ENCODE peak calls at places on chromosomes 6 and 20, in four cellular contexts. L, B, N and Z are unnamed samples. For H3K4me1, the result is how much of the 10 kb centered on the place peaks cover.

GRCh38 chr6:25138024-25138696 is 141.0 kb upstream of the CARMIL1 start:
- DNase-seq in L (peak), B (no peak), N (no peak), Z (no peak)

GRCh38 chr20:5863040-5863811 is 87.1 kb downstream of the TRMT6 start:
- DNase-seq in L (no peak), B (no peak), N (no peak), Z (no peak)

GRCh38 chr6:111892431-111892830 is 19.2 kb upstream of the FYN start:
- DNase-seq in L (no peak), B (no peak), N (no peak), Z (no peak)

GRCh38 chr6:47741807-47742206 is 40.0 kb upstream of the OPN5 start:
- DNase-seq in L (peak), B (no peak), N (no peak), Z (no peak)

GRCh38 chr20:59159091-59159821 is 4.4 kb upstream of the ZNF831 start:
- DNase-seq in L (no peak), B (peak), N (no peak), Z (no peak)

GRCh38 chr6:92791403-92791802 is 628.0 kb downstream of the EPHA7 start:
- DNase-seq in L (no peak), B (no peak), N (no peak), Z (no peak)

GRCh38 chr6:26351544-26351953 is 13.4 kb upstream of the BTN3A2 start:
- DNase-seq in L (no peak), B (no peak), N (peak), Z (no peak)

GRCh38 chr6:62283828-62284411 is 2.1 kb downstream of the KHDRBS2 start:
- DNase-seq in L (no peak), B (no peak), N (no peak), Z (no peak)

GRCh38 chr6:138492871-138493270 is 6.4 kb downstream of the NHSL1 start:
- DNase-seq in L (no peak), B (no peak), N (no peak), Z (no peak)

GRCh38 chr20:48661575-48662473 is 166.0 kb downstream of the PREX1 start:
- DNase-seq in L (no peak), B (no peak), N (peak), Z (no peak)

GRCh38 chr20:24097051-24097450 is 108.5 kb upstream of the GGTLC1 start:
- DNase-seq in L (no peak), B (no peak), N (no peak), Z (no peak)

GRCh38 chr6:169719117-169719516 is 5.2 kb downstream of the PHF10 start:
- DNase-seq in L (no peak), B (no peak), N (no peak), Z (no peak)

GRCh38 chr6:81849248-81849647 is 96.8 kb upstream of the TENT5A start:
- DNase-seq in L (no peak), B (no peak), N (no peak), Z (no peak)

GRCh38 chr6:37784585-37784967 is 35.0 kb upstream of the ZFAND3 start:
- DNase-seq in L (no peak), B (no peak), N (no peak), Z (no peak)

GRCh38 chr6:169312658-169313346 is 59.2 kb upstream of the THBS2 start:
- DNase-seq in L (no peak), B (no peak), N (peak), Z (no peak)

GRCh38 chr6:157269261-157269794 is 54.0 kb downstream of the TMEM242 start:
- DNase-seq in L (peak), B (no peak), N (no peak), Z (no peak)

GRCh38 chr20:13430346-13431002 is 208.3 kb downstream of the TASP1 start:
- DNase-seq in L (no peak), B (no peak), N (no peak), Z (no peak)

GRCh38 chr6:119142051-119142450 is 63.6 kb upstream of the FAM184A start:
- DNase-seq in L (no peak), B (no peak), N (no peak), Z (no peak)

GRCh38 chr6:15644904-15645303 is 17.9 kb downstream of the DTNBP1 start:
- DNase-seq in L (no peak), B (no peak), N (no peak), Z (no peak)

GRCh38 chr6:160010067-160010466 is 41.2 kb downstream of the IGF2R start:
- DNase-seq in L (peak), B (no peak), N (no peak), Z (no peak)

GRCh38 chr6:162873537-162873936 is 145.8 kb downstream of the PACRG start:
- DNase-seq in L (no peak), B (no peak), N (no peak), Z (no peak)

GRCh38 chr6:2999005-2999620 is 581 bp upstream of the NQO2 start:
- DNase-seq in L (no peak), B (no peak), N (no peak), Z (peak)

GRCh38 chr6:900716-901605 is 208.0 kb upstream of the EXOC2 start:
- DNase-seq in L (no peak), B (no peak), N (no peak), Z (no peak)

GRCh38 chr20:25987073-25987927 is 290.6 kb upstream of the ZNF337 start:
- DNase-seq in L (peak), B (no peak), N (no peak), Z (no peak)

GRCh38 chr20:33450867-33451266 is 7.3 kb upstream of the SNTA1 start:
- DNase-seq in L (no peak), B (no peak), N (no peak), Z (no peak)

GRCh38 chr6:167141667-167142432 is 15.9 kb downstream of the GPR31 start:
- DNase-seq in L (peak), B (no peak), N (peak), Z (no peak)

GRCh38 chr6:68158256-68158655 is 476.8 kb upstream of the ADGRB3 start:
- DNase-seq in L (no peak), B (no peak), N (no peak), Z (no peak)

GRCh38 chr6:153595903-153596302 is 443.1 kb upstream of the OPRM1 start:
- DNase-seq in L (no peak), B (no peak), N (no peak), Z (no peak)

GRCh38 chr6:52909531-52909930 is at the start of gene GSTA3:
- DNase-seq in L (no peak), B (no peak), N (no peak), Z (no peak)

GRCh38 chr6:139409026-139409425 is 34.6 kb upstream of the CITED2 start:
- DNase-seq in L (no peak), B (no peak), N (no peak), Z (no peak)

GRCh38 chr20:21505810-21506530 is 7.9 kb downstream of the NKX2-2 start:
- DNase-seq in L (peak), B (no peak), N (no peak), Z (no peak)

DNA sequence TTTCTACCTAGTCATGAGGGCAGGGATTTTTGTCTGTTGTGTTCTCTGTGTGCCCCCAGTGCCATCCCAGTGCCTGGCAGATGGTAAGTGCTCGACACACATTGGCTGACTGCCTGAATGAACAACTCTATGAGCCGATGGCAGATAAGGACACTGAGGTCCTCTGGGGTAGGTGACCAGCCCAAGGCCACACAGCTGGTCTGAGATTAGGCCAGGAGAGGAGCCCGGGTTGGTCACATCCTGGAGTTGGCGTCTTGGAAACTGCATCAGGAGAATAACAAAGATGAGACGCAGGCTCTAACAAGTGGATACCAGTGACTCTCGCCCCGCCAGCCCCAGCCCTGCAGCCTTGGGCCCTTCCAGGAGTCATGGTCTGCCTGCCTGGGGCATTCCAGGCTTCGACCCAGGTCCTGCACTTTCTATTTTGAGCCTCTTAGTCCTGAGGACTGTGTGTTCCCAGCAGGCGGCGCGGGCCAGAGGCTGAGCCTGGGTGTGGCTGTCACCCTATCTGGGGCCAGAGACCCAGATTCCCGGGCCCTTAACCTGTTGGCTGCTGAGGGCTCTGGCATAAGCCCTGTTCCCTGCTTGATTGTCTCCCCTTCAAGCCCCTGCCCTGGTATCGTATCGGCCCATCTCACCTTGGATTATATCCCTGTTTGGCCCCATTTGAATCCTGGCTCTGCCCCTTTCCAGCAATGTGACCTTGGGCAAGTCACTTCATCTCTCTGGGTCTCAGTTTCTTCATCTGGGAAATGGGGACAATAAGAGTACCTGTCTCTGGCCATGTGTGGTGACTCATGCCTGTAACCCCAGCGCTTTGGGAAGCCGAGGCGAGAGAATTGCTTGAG is 88.3 kb downstream of the CEBPB start:
- DNase-seq in L (peak), B (no peak), N (peak), Z (no peak)
- H3K27ac ChIP-seq in L (peak), B (peak), N (no peak), Z (peak)

DNA sequence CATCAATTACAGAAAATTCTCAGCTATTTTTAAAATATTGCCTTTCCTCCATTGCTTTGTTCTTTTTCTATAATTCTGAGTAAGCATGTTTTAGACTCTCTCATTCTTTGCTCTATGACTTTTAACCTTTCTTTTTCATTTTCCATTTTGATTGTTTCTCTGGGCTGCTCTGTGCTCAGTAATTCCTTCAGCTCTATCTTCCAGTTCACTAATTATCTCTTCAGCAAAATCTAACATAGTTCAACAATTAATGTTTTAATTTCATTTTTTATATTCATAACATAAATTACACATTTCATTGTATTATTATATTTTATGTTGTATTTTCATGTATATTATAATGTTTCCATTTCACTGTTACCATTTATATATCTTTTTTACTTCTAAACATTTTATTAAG is 198.8 kb upstream of the NOX3 start:
- DNase-seq in L (no peak), B (no peak), N (no peak), Z (no peak)
- H3K4me1 ChIP-seq in L (under half), B (under half), N (under half), Z (under half)

GRCh38 chr6:10403385-10404106 is 11.3 kb downstream of the TFAP2A start:
- DNase-seq in L (no peak), B (no peak), N (no peak), Z (no peak)
- H3K27ac ChIP-seq in L (no peak), B (peak), N (peak), Z (peak)

GRCh38 chr20:38033330-38034107 is at the start of the genes RPRD1B and TTI1:
- DNase-seq in L (peak), B (no peak), N (peak), Z (peak)
- H3K4me1 ChIP-seq in L (half or more), B (half or more), N (under half), Z (under half)

DNA sequence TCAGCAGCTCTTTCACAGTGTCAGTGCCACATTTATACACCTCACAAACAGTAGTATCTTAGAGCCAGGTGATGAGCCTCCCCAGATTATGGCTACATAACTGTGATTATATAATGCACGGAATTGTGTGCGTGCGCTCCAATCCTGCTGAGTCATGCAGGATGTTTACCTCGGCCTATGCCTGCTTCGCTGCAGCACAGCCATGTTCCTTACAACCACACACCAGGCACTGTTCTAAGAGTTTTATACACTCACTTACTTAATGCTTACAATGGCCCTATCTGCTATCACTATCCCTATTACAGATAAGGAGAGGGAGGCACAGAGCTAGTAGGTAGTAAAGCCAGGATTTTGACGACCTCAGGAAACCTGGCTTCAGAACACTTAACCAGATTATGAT is 7.3 kb downstream of the ZKSCAN3 start:
- DNase-seq in L (no peak), B (no peak), N (no peak), Z (no peak)
- H3K27ac ChIP-seq in L (no peak), B (no peak), N (no peak), Z (peak)